ENCODE peak calls at places on chromosomes 3 and 15, in four cellular contexts. One of them, this sample, is unnamed.

GRCh38 chr3:142586803-142587406 is 8.4 kb upstream of the ATR start:
- DNase-seq in HepG2: peak; percentile 85
- DNase-seq in GM12878: no peak
- DNase-seq in K562: peak; percentile 43
- DNase-seq in this sample: peak; percentile 84

GRCh38 chr3:155554777-155555445 is 190.0 kb downstream of the PLCH1 start:
- DNase-seq in HepG2: peak; percentile 67
- DNase-seq in GM12878: peak; percentile 39
- DNase-seq in K562: no peak
- DNase-seq in this sample: peak; percentile 85

GRCh38 chr15:41966414-41966812 is 5.9 kb downstream of the EHD4 start:
- DNase-seq in HepG2: no peak
- DNase-seq in GM12878: no peak
- DNase-seq in K562: no peak
- DNase-seq in this sample: no peak

GRCh38 chr3:31010491-31010890 is 116.0 kb upstream of the GADL1 start:
- DNase-seq in HepG2: no peak
- DNase-seq in GM12878: no peak
- DNase-seq in K562: no peak
- DNase-seq in this sample: no peak

GRCh38 chr15:45064386-45064785 is 41.4 kb downstream of the SORD start:
- DNase-seq in HepG2: peak; percentile 84
- DNase-seq in GM12878: no peak
- DNase-seq in K562: no peak
- DNase-seq in this sample: no peak

GRCh38 chr3:141092663-141093062 is 41.5 kb downstream of the SPSB4 start:
- DNase-seq in HepG2: no peak
- DNase-seq in GM12878: no peak
- DNase-seq in K562: no peak
- DNase-seq in this sample: no peak

GRCh38 chr3:187971629-187972028 is 182.3 kb upstream of the LPP start:
- DNase-seq in HepG2: no peak
- DNase-seq in GM12878: no peak
- DNase-seq in K562: no peak
- DNase-seq in this sample: no peak

GRCh38 chr3:173945801-173946200 is 548.3 kb downstream of the NLGN1 start:
- DNase-seq in HepG2: no peak
- DNase-seq in GM12878: no peak
- DNase-seq in K562: no peak
- DNase-seq in this sample: no peak

GRCh38 chr3:151024339-151024738 is 51.8 kb upstream of the CLRN1 start:
- DNase-seq in HepG2: no peak
- DNase-seq in GM12878: no peak
- DNase-seq in K562: no peak
- DNase-seq in this sample: no peak

GRCh38 chr3:194176274-194176991 is 40.5 kb downstream of the HES1 start:
- DNase-seq in HepG2: no peak
- DNase-seq in GM12878: no peak
- DNase-seq in K562: no peak
- DNase-seq in this sample: no peak

GRCh38 chr3:10447110-10447509 is 58.3 kb downstream of the ATP2B2 start:
- DNase-seq in HepG2: no peak
- DNase-seq in GM12878: no peak
- DNase-seq in K562: no peak
- DNase-seq in this sample: no peak

GRCh38 chr3:194941956-194942483 is 256.3 kb downstream of the FAM43A start:
- DNase-seq in HepG2: no peak
- DNase-seq in GM12878: no peak
- DNase-seq in K562: no peak
- DNase-seq in this sample: no peak

GRCh38 chr3:173660645-173661299 is 263.2 kb downstream of the NLGN1 start:
- DNase-seq in HepG2: no peak
- DNase-seq in GM12878: no peak
- DNase-seq in K562: no peak
- DNase-seq in this sample: no peak

GRCh38 chr3:157700405-157700804 is 197.2 kb upstream of the VEPH1 start:
- DNase-seq in HepG2: no peak
- DNase-seq in GM12878: no peak
- DNase-seq in K562: no peak
- DNase-seq in this sample: no peak

GRCh38 chr3:66302288-66302687 is 81.5 kb downstream of the SLC25A26 start:
- DNase-seq in HepG2: no peak
- DNase-seq in GM12878: no peak
- DNase-seq in K562: no peak
- DNase-seq in this sample: no peak

GRCh38 chr3:4656059-4656458 is 162.9 kb downstream of the ITPR1 start:
- DNase-seq in HepG2: peak; percentile 30
- DNase-seq in GM12878: no peak
- DNase-seq in K562: peak; percentile 67
- DNase-seq in this sample: peak; percentile 77

GRCh38 chr15:27527490-27528067 is 556.6 kb downstream of the GABRG3 start:
- DNase-seq in HepG2: peak; percentile 1
- DNase-seq in GM12878: no peak
- DNase-seq in K562: peak; percentile 16
- DNase-seq in this sample: no peak

GRCh38 chr15:66724732-66725467 is 22.9 kb downstream of the SMAD6 start:
- DNase-seq in HepG2: no peak
- DNase-seq in GM12878: no peak
- DNase-seq in K562: no peak
- DNase-seq in this sample: no peak

GRCh38 chr15:35499723-35500122 is 46.2 kb downstream of the DPH6 start:
- DNase-seq in HepG2: no peak
- DNase-seq in GM12878: no peak
- DNase-seq in K562: no peak
- DNase-seq in this sample: no peak

GRCh38 chr3:129352045-129352444 is 73.4 kb downstream of the HMCES start:
- DNase-seq in HepG2: no peak
- DNase-seq in GM12878: no peak
- DNase-seq in K562: peak; percentile 33
- DNase-seq in this sample: peak; percentile 35

GRCh38 chr3:162217603-162218002 is 721.0 kb downstream of the OTOL1 start:
- DNase-seq in HepG2: no peak
- DNase-seq in GM12878: no peak
- DNase-seq in K562: no peak
- DNase-seq in this sample: no peak

GRCh38 chr3:51706788-51707731 is at the start of gene GRM2:
- DNase-seq in HepG2: peak; percentile 73
- DNase-seq in GM12878: no peak
- DNase-seq in K562: peak; percentile 88
- DNase-seq in this sample: no peak

GRCh38 chr3:71360170-71360569 is 223.4 kb downstream of the FOXP1 start:
- DNase-seq in HepG2: no peak
- DNase-seq in GM12878: no peak
- DNase-seq in K562: no peak
- DNase-seq in this sample: no peak

GRCh38 chr3:87503901-87504498 is 227.6 kb upstream of the POU1F1 start:
- DNase-seq in HepG2: peak; percentile 60
- DNase-seq in GM12878: no peak
- DNase-seq in K562: peak; percentile 32
- DNase-seq in this sample: peak; percentile 68

GRCh38 chr3:98339031-98339430 is 14.6 kb upstream of the OR5K4 start:
- DNase-seq in HepG2: no peak
- DNase-seq in GM12878: no peak
- DNase-seq in K562: no peak
- DNase-seq in this sample: no peak

GRCh38 chr3:188901126-188901525 is 270.6 kb upstream of the TPRG1 start:
- DNase-seq in HepG2: no peak
- DNase-seq in GM12878: no peak
- DNase-seq in K562: no peak
- DNase-seq in this sample: no peak

GRCh38 chr15:62138124-62138523 is 27.0 kb downstream of the C2CD4B start:
- DNase-seq in HepG2: no peak
- DNase-seq in GM12878: no peak
- DNase-seq in K562: no peak
- DNase-seq in this sample: peak; percentile 13

GRCh38 chr3:61371123-61371522 is 119.9 kb upstream of the FHIT start:
- DNase-seq in HepG2: peak; percentile 10
- DNase-seq in GM12878: no peak
- DNase-seq in K562: peak; percentile 25
- DNase-seq in this sample: peak; percentile 3

GRCh38 chr3:14691239-14691638 is 16.3 kb downstream of the C3orf20 start:
- DNase-seq in HepG2: no peak
- DNase-seq in GM12878: peak; percentile 74
- DNase-seq in K562: no peak
- DNase-seq in this sample: no peak

GRCh38 chr3:138381950-138382715 is 33.8 kb downstream of the MRAS start:
- DNase-seq in HepG2: peak; percentile 49
- DNase-seq in GM12878: no peak
- DNase-seq in K562: no peak
- DNase-seq in this sample: no peak

GRCh38 chr15:31465083-31465955 is 138.7 kb downstream of the KLF13 start:
- DNase-seq in HepG2: no peak
- DNase-seq in GM12878: no peak
- DNase-seq in K562: no peak
- DNase-seq in this sample: no peak

GRCh38 chr15:31464216-31465082 is 137.8 kb downstream of the KLF13 start:
- DNase-seq in HepG2: no peak
- DNase-seq in GM12878: no peak
- DNase-seq in K562: no peak
- DNase-seq in this sample: no peak

GRCh38 chr15:31461375-31461774 is 134.7 kb downstream of the KLF13 start:
- DNase-seq in HepG2: no peak
- DNase-seq in GM12878: no peak
- DNase-seq in K562: no peak
- DNase-seq in this sample: no peak

GRCh38 chr15:31461911-31462480 is 135.4 kb downstream of the KLF13 start:
- DNase-seq in HepG2: no peak
- DNase-seq in GM12878: no peak
- DNase-seq in K562: no peak
- DNase-seq in this sample: no peak

GRCh38 chr15:31463521-31464102 is 137.0 kb downstream of the KLF13 start:
- DNase-seq in HepG2: no peak
- DNase-seq in GM12878: no peak
- DNase-seq in K562: no peak
- DNase-seq in this sample: no peak
- TF ChIP-seq POLR2A in HepG2: no peak
- TF ChIP-seq POLR2A in GM12878: no peak
- TF ChIP-seq POLR2A in K562: no peak
- TF ChIP-seq POLR2A in this sample: no peak

GRCh38 chr15:34336947-34337556 is 529 bp downstream of the SLC12A6 start:
- DNase-seq in HepG2: no peak
- DNase-seq in GM12878: no peak
- DNase-seq in K562: no peak
- DNase-seq in this sample: no peak
- TF ChIP-seq JUNB in HepG2: no peak
- TF ChIP-seq JUNB in GM12878: no peak
- TF ChIP-seq JUNB in K562: no peak
- TF ChIP-seq JUNB in this sample: no peak

DNA sequence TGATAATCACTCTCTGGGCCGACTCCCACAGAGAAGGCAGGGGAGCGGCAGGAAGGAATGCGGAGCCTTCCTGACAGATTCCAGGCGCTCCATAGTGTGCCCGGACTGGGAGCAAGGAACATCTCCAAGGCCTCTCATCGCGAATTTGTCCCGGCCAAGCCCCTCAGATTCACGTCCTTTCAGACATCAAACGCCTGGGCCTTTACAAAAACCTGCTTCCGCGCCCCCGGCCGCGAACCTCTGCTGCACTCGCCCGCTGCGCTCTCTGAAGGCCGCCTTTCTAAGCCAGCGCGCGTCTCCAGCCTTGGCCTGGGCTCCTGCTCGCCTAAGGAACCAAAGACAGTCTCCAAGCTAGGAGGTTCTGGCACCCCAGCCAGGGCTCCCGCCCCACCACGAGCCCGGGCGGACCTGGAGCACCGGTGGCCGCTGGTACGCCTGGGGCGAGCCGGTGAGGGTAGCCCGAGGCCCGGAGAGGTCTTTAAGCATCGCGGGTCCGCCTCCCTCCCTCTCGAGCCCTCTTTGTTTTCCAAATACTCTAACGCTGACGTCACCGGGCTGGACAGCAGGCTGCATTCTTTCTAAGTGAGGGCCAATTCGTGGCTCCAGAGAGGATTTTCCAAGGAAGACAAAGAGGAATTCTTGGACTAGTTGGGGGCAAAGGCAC is 837 bp downstream of the AMOTL2 start:
- DNase-seq in HepG2: peak; percentile 86
- DNase-seq in GM12878: no peak
- DNase-seq in K562: no peak
- DNase-seq in this sample: no peak
- TF ChIP-seq POLR2A in HepG2: no peak
- TF ChIP-seq POLR2A in GM12878: no peak
- TF ChIP-seq POLR2A in K562: no peak
- TF ChIP-seq POLR2A in this sample: no peak

GRCh38 chr3:25854635-25855034 is 64.7 kb downstream of the OXSM start:
- DNase-seq in HepG2: no peak
- DNase-seq in GM12878: no peak
- DNase-seq in K562: no peak
- DNase-seq in this sample: peak; percentile 16
- TF ChIP-seq JUNB in HepG2: no peak
- TF ChIP-seq JUNB in GM12878: no peak
- TF ChIP-seq JUNB in K562: no peak
- TF ChIP-seq JUNB in this sample: no peak

DNA sequence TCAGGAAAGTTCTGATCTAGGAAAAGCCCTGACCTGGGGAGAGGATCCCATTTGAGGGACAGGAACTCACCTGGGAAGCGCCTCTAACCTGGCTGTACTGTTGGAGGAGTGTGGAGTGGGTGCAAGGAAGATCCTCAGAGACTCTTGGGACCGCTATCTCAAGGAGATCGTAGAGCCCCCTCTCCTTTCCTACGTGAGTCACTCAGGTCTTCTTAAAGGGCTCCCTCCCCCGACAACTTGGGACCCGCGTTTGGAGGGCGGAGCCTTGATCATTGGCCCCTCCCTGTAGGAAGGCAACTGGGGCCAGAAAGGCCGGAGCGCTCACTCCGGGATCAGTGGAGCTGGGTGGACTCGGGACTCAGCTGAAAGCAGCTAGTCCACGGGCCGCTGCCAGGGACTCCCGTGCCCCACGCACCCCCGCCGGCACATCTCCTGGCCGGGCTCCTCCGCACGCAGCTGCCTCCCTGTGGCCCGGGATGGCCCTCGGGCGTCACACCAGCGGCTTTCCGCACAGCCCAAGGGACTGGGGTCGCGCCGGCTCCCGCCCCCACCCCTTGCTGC is 520 bp downstream of the SLC26A6 start:
- DNase-seq in HepG2: peak; percentile 35
- DNase-seq in GM12878: peak; percentile 20
- DNase-seq in K562: peak; percentile 80
- DNase-seq in this sample: peak; percentile 41
- TF ChIP-seq POLR2A in HepG2: no peak
- TF ChIP-seq POLR2A in GM12878: no peak
- TF ChIP-seq POLR2A in K562: no peak
- TF ChIP-seq POLR2A in this sample: peak; percentile 13

GRCh38 chr3:122066331-122067213 is 11.4 kb downstream of the CD86 start:
- DNase-seq in HepG2: no peak
- DNase-seq in GM12878: no peak
- DNase-seq in K562: no peak
- DNase-seq in this sample: no peak
- TF ChIP-seq JUNB in HepG2: no peak
- TF ChIP-seq JUNB in GM12878: no peak
- TF ChIP-seq JUNB in K562: no peak
- TF ChIP-seq JUNB in this sample: no peak

This sample was measured in A549.